ENCODE peak calls at places on chromosomes 1 and 21, in nine cellular contexts. C is GM12892, M is tibial nerve, Z is HCT116, K is esophagus squamous epithelium, X is K562, U is spleen, W is heart left ventricle, H is adrenal gland. J is an unnamed sample.

GRCh38 chr1:230368871-230369270 is 57.3 kb downstream of the PGBD5 start:
- DNase-seq in C (no peak), M (no peak), Z (no peak), K (no peak), X (no peak), U (no peak), W (no peak), H (no peak), J (no peak)

GRCh38 chr1:183678819-183679218 is 25.7 kb upstream of the APOBEC4 start:
- DNase-seq in C (no peak), M (no peak), Z (no peak), K (no peak), X (no peak), U (no peak), W (no peak), H (no peak), J (no peak)

GRCh38 chr1:110639724-110640386 is 33.7 kb upstream of the KCNA2 start:
- DNase-seq in C (no peak), M (no peak), Z (no peak), K (no peak), X (no peak), U (no peak), W (no peak), H (no peak), J (no peak)

GRCh38 chr1:236502972-236503639 is 20.7 kb upstream of the LGALS8 start:
- DNase-seq in C (no peak), M (peak), Z (peak), K (no peak), X (peak), U (peak), W (peak), H (peak), J (peak)

GRCh38 chr1:229704157-229704556 is 78.1 kb downstream of the URB2 start:
- DNase-seq in C (no peak), M (no peak), Z (no peak), K (no peak), X (no peak), U (no peak), W (no peak), H (no peak), J (no peak)

GRCh38 chr1:92934395-92935378 is 26.6 kb downstream of the DIPK1A start:
- DNase-seq in C (no peak), M (peak), Z (no peak), K (no peak), X (no peak), U (no peak), W (peak), H (peak), J (no peak)

GRCh38 chr1:9145021-9145668 is 16.2 kb upstream of the GPR157 start:
- DNase-seq in C (no peak), M (no peak), Z (peak), K (no peak), X (peak), U (no peak), W (peak), H (peak), J (peak)

GRCh38 chr1:234972411-234973191 is 156.0 kb downstream of the TOMM20 start:
- DNase-seq in C (no peak), M (no peak), Z (no peak), K (no peak), X (no peak), U (no peak), W (no peak), H (no peak), J (no peak)

GRCh38 chr21:20882462-20883415 is 115.5 kb upstream of the NCAM2 start:
- DNase-seq in C (no peak), M (peak), Z (peak), K (no peak), X (peak), U (no peak), W (no peak), H (peak), J (no peak)

DNA sequence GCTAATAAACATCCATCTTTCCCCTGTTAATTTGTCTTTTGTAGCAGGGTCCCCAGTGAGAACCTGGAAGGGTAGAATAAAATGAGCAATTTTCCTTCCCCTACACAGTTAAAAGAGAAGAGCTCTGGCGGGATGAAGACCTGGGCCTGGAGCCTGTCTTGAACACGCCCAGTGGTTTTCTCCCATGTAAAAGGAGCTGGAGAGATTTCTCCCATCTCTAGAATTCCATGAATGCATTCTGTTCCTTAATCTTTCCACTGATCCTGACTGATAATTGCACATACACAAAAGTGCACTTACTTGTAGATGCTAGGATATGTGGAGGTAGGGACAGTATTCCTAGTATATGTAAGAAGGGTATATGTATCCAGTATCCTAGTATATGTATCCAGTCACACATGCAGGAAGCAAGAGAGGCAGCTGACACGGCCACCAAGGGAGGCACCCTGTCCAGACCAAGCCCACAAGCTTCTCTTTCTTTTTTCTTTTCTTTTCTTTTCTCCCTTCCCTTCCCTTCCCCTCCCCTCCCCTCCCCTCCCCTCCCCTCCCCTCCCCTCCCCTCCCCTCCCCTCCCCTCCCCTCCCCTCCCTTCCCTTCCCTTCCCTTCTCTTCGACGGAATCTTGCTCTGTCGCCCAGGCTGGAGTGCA is 11.9 kb upstream of the PKNOX1 start:
- DNase-seq in C (no peak), M (no peak), Z (no peak), K (no peak), X (no peak), U (peak), W (no peak), H (no peak), J (no peak)
- TF ChIP-seq POLR2A in C (no peak), M (no peak), Z (no peak), K (no peak), X (no peak), U (no peak), W (no peak), H (no peak), J (no peak)

GRCh38 chr1:6627841-6628545 is 3.3 kb downstream of the THAP3 start:
- DNase-seq in C (no peak), M (no peak), Z (no peak), K (no peak), X (no peak), U (no peak), W (no peak), H (no peak), J (no peak)
- TF ChIP-seq POLR2A in C (no peak), M (no peak), Z (no peak), K (no peak), X (no peak), U (no peak), W (no peak), H (no peak), J (no peak)

GRCh38 chr1:231584117-231584516 is 42.5 kb upstream of the DISC1 start:
- DNase-seq in C (no peak), M (no peak), Z (peak), K (no peak), X (peak), U (no peak), W (no peak), H (no peak), J (peak)
- TF ChIP-seq POLR2A in C (no peak), M (no peak), Z (no peak), K (no peak), X (no peak), U (no peak), W (no peak), H (no peak), J (no peak)

DNA sequence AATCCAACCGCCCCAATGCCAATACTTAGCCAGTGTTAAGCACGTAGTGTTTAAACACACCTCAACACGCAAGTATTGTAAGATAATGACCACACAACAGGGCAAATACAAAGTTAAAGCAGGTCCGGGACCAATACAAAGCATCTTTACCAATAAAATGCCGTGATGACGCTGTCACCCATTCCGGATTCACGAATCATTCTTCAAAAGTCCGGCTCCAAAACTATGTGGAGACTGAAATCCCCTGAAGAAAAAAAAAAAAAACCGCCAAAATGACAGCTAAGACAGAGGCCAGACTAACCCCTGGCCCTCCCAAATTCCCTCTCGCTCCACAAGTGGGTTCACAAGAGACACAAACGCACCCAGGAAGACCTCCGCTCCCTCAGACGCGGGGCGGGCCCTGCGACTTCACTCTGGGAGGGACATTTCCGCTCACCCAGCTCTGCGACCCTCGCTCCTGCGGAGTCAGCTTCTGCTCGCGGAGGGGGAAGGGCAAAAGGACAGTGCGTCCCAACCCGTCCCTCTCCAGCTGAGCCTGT is 628 bp upstream of the DARS2 start:
- DNase-seq in C (no peak), M (no peak), Z (no peak), K (no peak), X (no peak), U (no peak), W (no peak), H (no peak), J (no peak)
- TF ChIP-seq POLR2A in C (no peak), M (no peak), Z (no peak), K (no peak), X (no peak), U (no peak), W (no peak), H (no peak), J (peak)

GRCh38 chr1:43944860-43945259 is 1.9 kb upstream of the IPO13 start:
- DNase-seq in C (no peak), M (no peak), Z (no peak), K (no peak), X (no peak), U (no peak), W (no peak), H (no peak), J (no peak)

GRCh38 chr1:43947890-43948437 is 1.2 kb downstream of the IPO13 start:
- DNase-seq in C (no peak), M (no peak), Z (no peak), K (no peak), X (peak), U (no peak), W (no peak), H (no peak), J (no peak)

GRCh38 chr1:43947061-43947889 is 525 bp downstream of the IPO13 start:
- DNase-seq in C (no peak), M (peak), Z (no peak), K (peak), X (no peak), U (peak), W (peak), H (no peak), J (no peak)

GRCh38 chr1:43945898-43946243 is 879 bp upstream of the IPO13 start:
- DNase-seq in C (no peak), M (no peak), Z (no peak), K (no peak), X (no peak), U (no peak), W (no peak), H (no peak), J (no peak)

GRCh38 chr1:43946244-43947060 is at the start of gene IPO13:
- DNase-seq in C (peak), M (peak), Z (peak), K (peak), X (peak), U (peak), W (peak), H (peak), J (peak)
- TF ChIP-seq POLR2A in C (peak), M (no peak), Z (peak), K (peak), X (peak), U (no peak), W (no peak), H (peak), J (peak)

GRCh38 chr1:21935393-21935804 is 1.7 kb downstream of the HSPG2 start:
- DNase-seq in C (no peak), M (no peak), Z (no peak), K (no peak), X (no peak), U (no peak), W (peak), H (no peak), J (no peak)

GRCh38 chr1:21937372-21938121 is 437 bp upstream of the HSPG2 start:
- DNase-seq in C (peak), M (peak), Z (peak), K (no peak), X (peak), U (peak), W (peak), H (peak), J (no peak)

GRCh38 chr1:21937034-21937371 is at the start of gene HSPG2:
- DNase-seq in C (no peak), M (no peak), Z (no peak), K (no peak), X (no peak), U (no peak), W (no peak), H (no peak), J (no peak)

GRCh38 chr1:21936366-21937031 is 611 bp downstream of the HSPG2 start:
- DNase-seq in C (no peak), M (no peak), Z (no peak), K (no peak), X (no peak), U (peak), W (peak), H (no peak), J (no peak)

DNA sequence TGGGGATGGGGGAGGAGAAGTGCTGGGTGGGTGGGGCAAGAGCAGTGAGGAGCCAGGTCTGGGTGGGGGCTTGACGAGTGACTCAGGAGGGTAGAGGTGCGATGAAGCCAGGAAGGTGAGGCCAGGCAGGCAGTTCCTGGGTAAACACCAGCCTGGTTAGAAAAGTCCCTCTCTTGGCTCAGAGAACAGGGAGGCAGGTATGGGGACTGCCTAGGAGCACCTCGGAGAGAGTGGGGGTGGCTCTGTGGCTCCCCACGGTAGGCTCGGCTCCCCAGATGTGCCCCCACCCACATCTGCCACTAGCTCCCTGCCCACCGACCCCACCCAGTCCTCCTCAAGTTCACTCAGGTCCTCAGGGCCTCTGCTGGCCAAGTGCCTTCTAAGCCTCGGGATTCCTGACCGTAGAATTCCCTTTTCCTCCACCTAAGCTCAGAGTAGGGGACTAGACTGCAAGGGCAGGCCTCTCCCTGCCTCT is 1.2 kb downstream of the HSPG2 start:
- DNase-seq in C (no peak), M (no peak), Z (no peak), K (no peak), X (no peak), U (no peak), W (peak), H (no peak), J (no peak)
- TF ChIP-seq POLR2A in C (no peak), M (no peak), Z (no peak), K (no peak), X (no peak), U (no peak), W (no peak), H (no peak), J (no peak)